ENCODE peak calls at places on chromosomes 2 and 18, in four cellular contexts. K is A172, J is heart right ventricle, U is AG08395. V is an unnamed sample.

GRCh38 chr2:185780890-185781289 is 42.3 kb downstream of the FSIP2 start:
- DNase-seq in K (no peak), J (no peak), U (no peak), V (no peak)

GRCh38 chr2:43219383-43220228 is 6.8 kb downstream of the ZFP36L2 start:
- DNase-seq in K (peak), J (peak), U (peak), V (peak)

GRCh38 chr2:105557515-105557914 is 158.7 kb upstream of the FHL2 start:
- DNase-seq in K (no peak), J (peak), U (no peak), V (no peak)

GRCh38 chr2:128369626-128370467 is 51.2 kb upstream of the HS6ST1 start:
- DNase-seq in K (no peak), J (no peak), U (no peak), V (no peak)

GRCh38 chr2:42367835-42368234 is 6.8 kb upstream of the COX7A2L start:
- DNase-seq in K (no peak), J (no peak), U (no peak), V (no peak)

GRCh38 chr2:214810670-214811069 is 1.2 kb upstream of the BARD1 start:
- DNase-seq in K (no peak), J (no peak), U (no peak), V (no peak)

GRCh38 chr2:108145551-108145950 is 94.2 kb upstream of the SULT1C3 start:
- DNase-seq in K (peak), J (no peak), U (no peak), V (no peak)

GRCh38 chr2:109368798-109369197 is 239.8 kb downstream of the SH3RF3 start:
- DNase-seq in K (no peak), J (no peak), U (no peak), V (no peak)

GRCh38 chr2:7681852-7682461 is 764.7 kb downstream of the RNF144A start:
- DNase-seq in K (no peak), J (no peak), U (no peak), V (no peak)

GRCh38 chr18:10681581-10682367 is 155.9 kb downstream of the NAPG start:
- DNase-seq in K (no peak), J (no peak), U (no peak), V (no peak)

GRCh38 chr2:9388950-9389911 is 34.1 kb downstream of the ITGB1BP1 start:
- DNase-seq in K (no peak), J (no peak), U (no peak), V (no peak)

GRCh38 chr18:1929720-1930119 is 641.6 kb downstream of the METTL4 start:
- DNase-seq in K (no peak), J (no peak), U (no peak), V (no peak)

GRCh38 chr2:213065583-213066444 is 85.6 kb downstream of the IKZF2 start:
- DNase-seq in K (no peak), J (peak), U (peak), V (no peak)

GRCh38 chr2:117976581-117976980 is 37.3 kb downstream of the CCDC93 start:
- DNase-seq in K (no peak), J (no peak), U (no peak), V (no peak)

GRCh38 chr2:32865399-32866068 is 81.2 kb upstream of the LTBP1 start:
- DNase-seq in K (peak), J (no peak), U (peak), V (peak)

GRCh38 chr2:28488858-28489575 is 6.8 kb upstream of the PLB1 start:
- DNase-seq in K (no peak), J (no peak), U (no peak), V (no peak)

GRCh38 chr2:230968921-230969672 is 26.8 kb upstream of the SPATA3 start:
- DNase-seq in K (peak), J (no peak), U (no peak), V (no peak)

GRCh38 chr2:102708847-102709559 is 52.8 kb upstream of the TMEM182 start:
- DNase-seq in K (peak), J (no peak), U (peak), V (no peak)

GRCh38 chr2:241925821-241926441 is 56.4 kb downstream of the RTP5 start:
- DNase-seq in K (no peak), J (no peak), U (no peak), V (no peak)

GRCh38 chr18:76824754-76825153 is 2.4 kb downstream of the ZNF236 start:
- DNase-seq in K (no peak), J (no peak), U (no peak), V (no peak)

GRCh38 chr2:232376713-232377112 is 1.8 kb upstream of the ALPP start:
- DNase-seq in K (no peak), J (no peak), U (no peak), V (no peak)

GRCh38 chr2:152347076-152347475 is 12.1 kb downstream of the FMNL2 start:
- DNase-seq in K (peak), J (no peak), U (peak), V (no peak)